ENCODE peak calls at places on chromosomes 12 and 14, in seven cellular contexts. U, Y, L, B, W, Z and G are unnamed samples.

GRCh38 chr12:25552681-25553080 is 402 bp downstream of the LMNTD1 start:
- DNase-seq in Z (no peak), U (peak; percentile 86), W (no peak), B (no peak), L (no peak), Y (peak; percentile 75), G (no peak)

GRCh38 chr14:85002846-85003245 is 527.1 kb upstream of the FLRT2 start:
- DNase-seq in U (no peak), W (no peak), Y (peak; percentile 4), Z (no peak), L (no peak), B (no peak), G (no peak)

GRCh38 chr14:94120667-94121335 is 8.6 kb downstream of the IFI27L2 start:
- DNase-seq in Y (peak; percentile 86), L (no peak), U (peak; percentile 83), W (no peak), B (no peak), Z (no peak), G (no peak)

GRCh38 chr12:77813558-77813957 is 17.1 kb upstream of the NAV3 start:
- DNase-seq in L (no peak), B (no peak), Z (no peak), W (no peak), U (no peak), Y (no peak), G (no peak)

GRCh38 chr12:116384629-116385485 is 107.4 kb upstream of the MED13L start:
- DNase-seq in Z (no peak), L (peak; percentile 50), Y (peak; percentile 82), W (no peak), U (peak; percentile 85), B (no peak), G (no peak)

GRCh38 chr14:54194501-54194900 is 202.3 kb upstream of the CDKN3 start:
- DNase-seq in Y (peak; percentile 9), U (no peak), B (no peak), L (no peak), W (no peak), Z (no peak), G (no peak)

GRCh38 chr12:64125913-64126312 is 96.2 kb downstream of the KICS2 start:
- DNase-seq in L (no peak), B (no peak), Y (no peak), W (no peak), U (no peak), Z (no peak), G (no peak)

GRCh38 chr12:50662121-50662480 is 101.8 kb upstream of the ATF1 start:
- DNase-seq in U (no peak), Z (no peak), B (no peak), Y (no peak), W (no peak), L (no peak), G (no peak)

GRCh38 chr14:65290830-65291229 is 121.7 kb upstream of the FUT8 start:
- DNase-seq in Y (peak; percentile 95), Z (no peak), B (no peak), L (peak; percentile 63), U (peak; percentile 95), W (peak; percentile 93), G (no peak)

DNA sequence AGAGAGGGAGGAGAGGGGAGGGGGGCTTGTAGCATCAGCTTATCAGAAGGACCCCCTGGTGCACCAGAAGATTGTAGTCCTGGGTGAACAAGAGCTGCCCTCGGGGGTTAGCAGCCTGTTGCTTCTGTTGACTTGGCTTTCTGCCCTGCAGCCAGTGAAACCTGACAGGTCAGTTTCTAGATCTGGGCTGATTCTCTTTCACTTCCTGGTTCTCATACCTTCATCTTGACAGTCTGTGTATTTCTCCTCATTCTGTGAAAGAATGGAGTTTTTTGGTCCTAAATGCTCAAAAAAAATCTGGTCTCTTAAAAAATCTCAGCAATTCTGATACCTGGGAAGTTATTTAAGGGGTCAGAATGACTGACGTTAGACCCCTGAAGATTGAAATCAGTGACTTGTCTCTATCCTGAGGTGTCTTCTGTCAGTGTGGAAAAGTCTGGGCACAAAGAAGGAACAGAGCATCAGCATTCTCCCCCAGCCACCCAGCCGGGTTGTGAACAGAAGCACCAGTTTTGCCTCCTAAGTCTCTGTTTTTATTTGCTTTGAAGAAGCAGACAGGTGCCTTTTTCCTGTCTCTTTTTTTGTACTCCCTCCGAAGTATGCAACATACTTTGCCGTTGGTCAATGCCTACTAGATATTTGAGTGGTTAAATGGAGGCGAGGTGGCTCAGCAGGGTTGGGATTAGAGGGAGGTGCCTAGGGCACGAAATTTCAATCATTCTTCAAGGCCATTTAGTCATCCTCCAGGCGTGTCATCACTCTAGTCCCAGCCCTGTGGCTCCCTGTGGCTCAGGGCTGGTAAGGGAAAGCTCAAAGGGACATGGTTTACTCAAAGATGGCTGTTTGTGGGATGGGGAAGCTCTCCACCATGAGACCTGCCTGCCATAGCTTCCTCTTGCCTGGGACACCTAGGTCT is 24.0 kb downstream of the TTC9 start:
- DNase-seq in U (no peak), Z (peak; percentile 11), L (peak; percentile 88), B (no peak), W (peak; percentile 45), Y (peak; percentile 49), G (no peak)
- H3K9ac ChIP-seq in U (no peak overlapping the region), Z (no peak overlapping the region), L (peak overlapping the region; percentile 23), B (no peak overlapping the region), W (peak overlapping the region; percentile 52), Y (no peak overlapping the region), G (no peak overlapping the region)

DNA sequence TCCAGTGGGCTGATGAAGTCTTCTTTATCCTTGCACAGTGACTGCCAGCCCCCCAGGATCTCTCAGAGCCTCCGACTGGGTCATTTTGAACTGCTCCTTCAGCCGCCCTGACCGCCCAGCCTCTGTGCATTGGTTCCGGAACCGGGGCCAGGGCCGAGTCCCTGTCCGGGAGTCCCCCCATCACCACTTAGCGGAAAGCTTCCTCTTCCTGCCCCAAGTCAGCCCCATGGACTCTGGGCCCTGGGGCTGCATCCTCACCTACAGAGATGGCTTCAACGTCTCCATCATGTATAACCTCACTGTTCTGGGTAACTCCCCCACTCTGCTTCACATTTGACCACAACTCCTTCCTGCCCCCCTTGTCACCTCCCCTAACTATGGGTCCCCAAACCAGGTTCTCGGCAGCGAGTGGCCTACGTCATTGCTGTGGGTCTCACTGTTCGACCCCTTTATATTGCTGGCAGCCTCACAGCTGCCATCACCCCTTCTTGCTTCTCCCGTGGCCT is 2.3 kb downstream of the LAG3 start:
- DNase-seq in B (no peak), L (no peak), Z (no peak), Y (no peak), U (no peak), W (no peak), G (no peak)
- H3K4me3 ChIP-seq in B (no peak overlapping the region), L (no peak overlapping the region), Z (no peak overlapping the region), Y (no peak overlapping the region), U (no peak overlapping the region), W (no peak overlapping the region), G (no peak overlapping the region)

GRCh38 chr14:100115726-100116125 is 43.7 kb downstream of the DEGS2 start:
- DNase-seq in B (no peak), U (no peak), Z (no peak), L (no peak), Y (no peak), W (no peak), G (no peak)
- H3K27ac ChIP-seq in B (no peak overlapping the region), U (no peak overlapping the region), Z (no peak overlapping the region), L (no peak overlapping the region), Y (no peak overlapping the region), W (no peak overlapping the region), G (no peak overlapping the region)

GRCh38 chr14:61643546-61643945 is 51.8 kb upstream of the HIF1A start:
- DNase-seq in Y (peak; percentile 91), B (no peak), U (peak; percentile 63), L (no peak), W (no peak), Z (no peak), G (no peak)

GRCh38 chr14:61644834-61645233 is 50.5 kb upstream of the HIF1A start:
- DNase-seq in W (no peak), U (peak; percentile 21), L (peak; percentile 93), B (peak; percentile 62), Y (peak; percentile 20), Z (peak; percentile 66), G (no peak)

GRCh38 chr14:61645247-61645646 is 50.1 kb upstream of the HIF1A start:
- DNase-seq in Y (no peak), B (peak; percentile 8), U (no peak), Z (no peak), L (peak; percentile 49), W (no peak), G (no peak)

GRCh38 chr14:61642246-61642982 is 52.9 kb upstream of the HIF1A start:
- DNase-seq in U (peak; percentile 46), Z (no peak), L (peak; percentile 70), W (no peak), B (no peak), Y (peak; percentile 90), G (no peak)

DNA sequence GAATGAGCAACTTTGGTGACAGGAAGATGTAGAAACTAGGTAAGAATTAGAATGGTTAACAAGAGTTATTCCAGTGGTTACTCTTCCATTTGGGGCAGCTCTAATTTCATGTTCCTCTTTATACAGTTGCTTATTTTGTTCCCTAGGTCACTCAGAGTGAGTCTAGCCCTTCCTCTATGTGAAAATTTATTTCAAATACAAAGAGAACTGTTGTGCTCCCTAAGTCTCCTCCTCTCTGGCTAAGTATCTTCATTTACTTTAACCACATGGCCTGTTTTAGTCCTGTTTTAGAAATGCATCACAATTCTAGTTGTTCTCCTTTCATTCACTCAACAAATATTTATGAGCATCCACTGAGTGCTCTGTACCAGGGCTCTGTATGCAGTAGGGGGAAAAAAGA is 51.1 kb upstream of the HIF1A start:
- DNase-seq in U (no peak), Y (no peak), L (peak; percentile 81), W (no peak), B (no peak), Z (no peak), G (no peak)
- H3K9ac ChIP-seq in U (no peak overlapping the region), Y (peak overlapping the region; percentile 28), L (peak overlapping the region; percentile 58), W (no peak overlapping the region), B (no peak overlapping the region), Z (no peak overlapping the region), G (no peak overlapping the region)

GRCh38 chr14:51093371-51094281 is 1.3 kb downstream of the TRIM9 start:
- DNase-seq in Z (peak; percentile 75), Y (no peak), B (peak; percentile 80), L (peak; percentile 73), W (no peak), U (peak; percentile 20), G (no peak)
- H3K4me3 ChIP-seq in Z (peak overlapping the region; percentile 66), Y (no peak overlapping the region), B (peak overlapping the region; percentile 82), L (peak overlapping the region; percentile 65), W (no peak overlapping the region), U (no peak overlapping the region), G (peak overlapping the region; percentile 93)

DNA sequence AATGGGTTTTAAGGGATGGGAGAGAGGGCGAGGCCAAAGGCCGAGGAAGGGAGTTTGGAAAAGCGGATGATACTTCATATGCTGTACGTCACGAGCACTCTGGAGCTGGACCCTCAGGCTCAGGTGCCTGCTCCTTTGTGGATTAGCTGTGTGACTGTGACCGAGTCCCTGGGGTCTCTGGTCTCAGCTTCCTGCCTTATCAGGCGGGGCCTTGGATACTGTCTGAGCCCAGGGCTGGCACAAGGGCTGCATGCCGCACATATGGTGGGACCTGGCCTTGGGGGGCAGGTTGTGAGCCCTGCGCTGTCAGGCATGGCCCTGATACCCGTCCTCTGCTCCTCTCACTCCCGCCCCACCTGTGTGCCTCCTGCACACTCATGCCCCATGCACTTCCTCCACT is 95.3 kb downstream of the ADGRD1 start:
- DNase-seq in Y (no peak), Z (no peak), L (no peak), U (no peak), W (no peak), B (no peak), G (no peak)
- H3K27ac ChIP-seq in Y (no peak overlapping the region), Z (no peak overlapping the region), L (no peak overlapping the region), U (no peak overlapping the region), W (no peak overlapping the region), B (no peak overlapping the region), G (no peak overlapping the region)